ENCODE peak calls at places on chromosomes 2 and 18, in six cellular contexts. G is Peyer's patch, O is body of pancreas, Q is tibial artery, M is AG09309, V is astrocyte of the spinal cord. A is an unnamed sample.

GRCh38 chr2:14673351-14673875 is 40.9 kb downstream of the LRATD1 start:
- DNase-seq in G (no peak), O (no peak), Q (no peak), M (no peak), V (peak), A (no peak)

GRCh38 chr2:159475793-159476192 is 140.6 kb downstream of the BAZ2B start:
- DNase-seq in G (no peak), O (no peak), Q (no peak), M (no peak), V (no peak), A (no peak)

GRCh38 chr2:14423145-14423906 is 209.2 kb upstream of the LRATD1 start:
- DNase-seq in G (no peak), O (no peak), Q (no peak), M (no peak), V (no peak), A (no peak)

GRCh38 chr2:85584354-85584856 is at the start of gene VAMP5:
- DNase-seq in G (peak), O (no peak), Q (no peak), M (no peak), V (no peak), A (peak)

GRCh38 chr2:169770991-169771390 is 27.7 kb upstream of the SSB start:
- DNase-seq in G (no peak), O (no peak), Q (no peak), M (no peak), V (no peak), A (no peak)

GRCh38 chr2:200791905-200792304 is 19.8 kb upstream of the BZW1 start:
- DNase-seq in G (no peak), O (no peak), Q (no peak), M (no peak), V (no peak), A (no peak)

GRCh38 chr2:161238264-161238558 is 70.0 kb upstream of the PSMD14 start:
- DNase-seq in G (no peak), O (no peak), Q (no peak), M (no peak), V (no peak), A (no peak)

GRCh38 chr18:58699551-58699950 is 28.3 kb downstream of the MALT1 start:
- DNase-seq in G (no peak), O (no peak), Q (no peak), M (no peak), V (no peak), A (no peak)

GRCh38 chr2:215833531-215834162 is 179.7 kb downstream of the MREG start:
- DNase-seq in G (no peak), O (no peak), Q (no peak), M (no peak), V (peak), A (no peak)

GRCh38 chr2:161943012-161943411 is 131.0 kb downstream of the DPP4 start:
- DNase-seq in G (no peak), O (no peak), Q (no peak), M (no peak), V (no peak), A (peak)

GRCh38 chr2:161418275-161418714 is 2.2 kb downstream of the TBR1 start:
- DNase-seq in G (no peak), O (no peak), Q (no peak), M (no peak), V (peak), A (no peak)

GRCh38 chr2:9738718-9739496 is 104.4 kb upstream of the TAF1B start:
- DNase-seq in G (peak), O (no peak), Q (no peak), M (no peak), V (no peak), A (no peak)

GRCh38 chr2:26670931-26671460 is 21.5 kb upstream of the KCNK3 start:
- DNase-seq in G (no peak), O (no peak), Q (peak), M (no peak), V (no peak), A (no peak)

GRCh38 chr18:75087119-75088020 is 121.6 kb downstream of the PTGR3 start:
- DNase-seq in G (no peak), O (no peak), Q (no peak), M (no peak), V (no peak), A (no peak)

GRCh38 chr2:68726608-68727367 is 7.8 kb upstream of the ARHGAP25 start:
- DNase-seq in G (no peak), O (no peak), Q (no peak), M (no peak), V (peak), A (no peak)

GRCh38 chr2:172823451-172823850 is 87.8 kb downstream of the RAPGEF4 start:
- DNase-seq in G (no peak), O (no peak), Q (no peak), M (no peak), V (no peak), A (no peak)

GRCh38 chr2:68009526-68009925 is 53.3 kb downstream of the C1D start:
- DNase-seq in G (no peak), O (no peak), Q (no peak), M (no peak), V (no peak), A (no peak)

GRCh38 chr18:43692291-43692690 is 415.0 kb upstream of the SYT4 start:
- DNase-seq in G (no peak), O (no peak), Q (no peak), M (no peak), V (peak), A (peak)

GRCh38 chr2:127137741-127138140 is 30.8 kb upstream of the BIN1 start:
- DNase-seq in G (no peak), O (no peak), Q (no peak), M (no peak), V (no peak), A (no peak)

GRCh38 chr2:163686289-163686688 is 49.5 kb downstream of the FIGN start:
- DNase-seq in G (no peak), O (no peak), Q (no peak), M (no peak), V (no peak), A (no peak)

GRCh38 chr2:204945376-204945775 is 400.1 kb downstream of the PARD3B start:
- DNase-seq in G (no peak), O (no peak), Q (no peak), M (no peak), V (no peak), A (no peak)

GRCh38 chr18:26911840-26912239 is 46.3 kb upstream of the AQP4 start:
- DNase-seq in G (no peak), O (no peak), Q (no peak), M (no peak), V (no peak), A (no peak)

GRCh38 chr2:159030674-159031380 is 62.4 kb downstream of the TANC1 start:
- DNase-seq in G (no peak), O (peak), Q (peak), M (no peak), V (peak), A (peak)

GRCh38 chr2:36486546-36487044 is 111.4 kb downstream of the FEZ2 start:
- DNase-seq in G (no peak), O (no peak), Q (no peak), M (peak), V (peak), A (peak)

DNA sequence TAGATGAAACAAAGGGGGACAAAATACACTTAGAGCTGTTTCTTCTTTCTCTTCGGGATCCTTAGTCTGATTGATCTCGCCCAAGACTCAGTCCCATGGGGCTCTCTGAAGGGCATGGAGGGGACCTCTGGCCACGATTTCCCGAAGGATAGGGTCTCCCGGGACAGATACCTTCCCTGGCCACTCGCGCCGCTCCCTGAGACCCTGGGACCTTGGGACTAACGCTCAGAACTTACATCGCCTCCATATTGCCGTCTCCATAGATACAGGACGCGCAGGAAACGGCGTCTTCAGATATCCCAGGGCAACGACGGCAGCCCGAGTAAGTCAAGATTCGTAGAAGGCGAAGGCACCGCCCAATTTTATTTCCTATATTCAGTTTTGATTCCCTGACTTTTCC is at the start of gene CFAP65:
- DNase-seq in G (peak), O (peak), Q (peak), M (no peak), V (peak), A (peak)
- H3K4me3 ChIP-seq in G (peak), O (no peak), Q (no peak), M (peak), V (peak), A (peak)

GRCh38 chr18:13463526-13463925 is 245.0 kb downstream of the LDLRAD4 start:
- DNase-seq in G (no peak), O (no peak), Q (no peak), M (no peak), V (no peak), A (no peak)

GRCh38 chr18:13460946-13461345 is 242.4 kb downstream of the LDLRAD4 start:
- DNase-seq in G (no peak), O (no peak), Q (peak), M (no peak), V (no peak), A (no peak)

GRCh38 chr18:13462686-13463085 is 244.1 kb downstream of the LDLRAD4 start:
- DNase-seq in G (no peak), O (no peak), Q (no peak), M (no peak), V (no peak), A (no peak)

GRCh38 chr18:13461488-13461887 is 242.9 kb downstream of the LDLRAD4 start:
- DNase-seq in G (no peak), O (no peak), Q (no peak), M (no peak), V (no peak), A (no peak)

GRCh38 chr18:13461936-13462335 is 243.4 kb downstream of the LDLRAD4 start:
- DNase-seq in G (no peak), O (no peak), Q (peak), M (no peak), V (no peak), A (no peak)
- TF ChIP-seq CTCF in G (no peak), O (no peak), Q (no peak), M (no peak), V (no peak), A (no peak)

GRCh38 chr2:135531231-135532197 is at the start of gene R3HDM1:
- DNase-seq in G (peak), O (peak), Q (peak), M (peak), V (peak), A (peak)

GRCh38 chr2:135528006-135528405 is 3.0 kb downstream of the ZRANB3 start:
- DNase-seq in G (no peak), O (no peak), Q (no peak), M (no peak), V (no peak), A (no peak)

GRCh38 chr2:135530313-135531230 is at the start of gene ZRANB3:
- DNase-seq in G (peak), O (peak), Q (peak), M (peak), V (peak), A (peak)

GRCh38 chr2:135532581-135532980 is 1.3 kb downstream of the R3HDM1 start:
- DNase-seq in G (no peak), O (no peak), Q (no peak), M (no peak), V (no peak), A (peak)
- H3K4me3 ChIP-seq in G (peak), O (no peak), Q (peak), M (peak), V (peak), A (peak)

GRCh38 chr2:134491796-134492441 is 226.9 kb downstream of the TMEM163 start:
- DNase-seq in G (no peak), O (peak), Q (no peak), M (no peak), V (no peak), A (no peak)
- TF ChIP-seq CTCF in G (no peak), O (peak), Q (no peak), M (no peak), V (no peak), A (no peak)

DNA sequence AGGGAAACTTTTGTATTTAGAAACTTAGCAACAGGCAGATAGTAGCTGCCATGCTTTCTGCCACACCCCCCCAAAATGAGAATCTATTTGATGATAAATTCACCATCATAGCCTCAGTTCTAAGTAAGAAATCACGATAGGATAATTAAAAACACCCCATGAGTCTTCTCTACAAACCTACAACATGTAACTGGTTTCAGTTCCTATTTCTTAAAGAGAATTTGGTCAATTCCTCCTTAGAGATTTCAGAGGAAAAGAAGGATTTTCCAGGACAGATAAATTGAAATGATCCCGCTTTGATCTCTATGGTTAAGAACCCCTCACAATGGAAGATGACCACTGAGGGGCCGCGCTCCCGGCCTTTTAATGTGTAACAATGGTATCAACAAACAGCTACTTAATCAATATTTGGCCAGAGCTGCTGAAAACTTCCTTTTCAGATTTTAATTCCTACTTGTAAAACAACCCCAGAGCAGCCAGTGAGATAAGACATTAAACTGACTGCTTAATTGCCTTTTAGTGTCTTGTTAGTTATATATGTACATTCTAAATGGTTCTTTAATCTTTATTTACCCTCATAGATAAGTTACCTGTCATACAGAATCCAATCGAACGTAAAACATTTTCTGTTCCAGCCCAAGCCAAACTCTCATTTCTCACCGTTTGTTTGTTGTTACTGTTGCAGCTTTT is 10.1 kb downstream of the PAX3 start:
- DNase-seq in G (no peak), O (no peak), Q (no peak), M (no peak), V (no peak), A (no peak)
- H3K4me3 ChIP-seq in G (no peak), O (no peak), Q (no peak), M (no peak), V (peak), A (no peak)

GRCh38 chr2:43207553-43208300 is 18.7 kb downstream of the ZFP36L2 start:
- DNase-seq in G (peak), O (no peak), Q (no peak), M (no peak), V (no peak), A (no peak)
- TF ChIP-seq CTCF in G (no peak), O (no peak), Q (no peak), M (no peak), V (no peak), A (no peak)

A was measured in foreskin fibroblast.